ENCODE peak calls at places on chromosomes 12 and 14, in seven cellular contexts. One of them, this sample, is unnamed.

GRCh38 chr12:106108187-106108816 is 30.5 kb downstream of the NUAK1 start:
- DNase-seq in fibroblast of mammary gland: no peak
- DNase-seq in dorsolateral prefrontal cortex: no peak
- DNase-seq in H7: peak; percentile 47
- DNase-seq in IMR-90: peak; percentile 65
- DNase-seq in lower leg skin: no peak
- DNase-seq in body of pancreas: no peak
- DNase-seq in this sample: peak; percentile 72

GRCh38 chr12:6647083-6647604 is at the start of gene ACRBP:
- DNase-seq in fibroblast of mammary gland: peak; percentile 60
- DNase-seq in dorsolateral prefrontal cortex: peak; percentile 40
- DNase-seq in H7: peak; percentile 97
- DNase-seq in IMR-90: peak; percentile 14
- DNase-seq in lower leg skin: peak; percentile 68
- DNase-seq in body of pancreas: peak; percentile 90
- DNase-seq in this sample: peak; percentile 78

GRCh38 chr14:103710771-103711392 is 4.4 kb downstream of the XRCC3 start:
- DNase-seq in fibroblast of mammary gland: no peak
- DNase-seq in dorsolateral prefrontal cortex: no peak
- DNase-seq in H7: peak; percentile 69
- DNase-seq in IMR-90: no peak
- DNase-seq in lower leg skin: no peak
- DNase-seq in body of pancreas: no peak
- DNase-seq in this sample: no peak

GRCh38 chr12:110619534-110619953 is 5.6 kb downstream of the TCTN1 start:
- DNase-seq in fibroblast of mammary gland: peak; percentile 28
- DNase-seq in dorsolateral prefrontal cortex: no peak
- DNase-seq in H7: no peak
- DNase-seq in IMR-90: peak; percentile 29
- DNase-seq in lower leg skin: no peak
- DNase-seq in body of pancreas: no peak
- DNase-seq in this sample: peak; percentile 57

GRCh38 chr12:1662761-1663439 is 28.0 kb upstream of the ADIPOR2 start:
- DNase-seq in fibroblast of mammary gland: peak; percentile 28
- DNase-seq in dorsolateral prefrontal cortex: no peak
- DNase-seq in H7: peak; percentile 92
- DNase-seq in IMR-90: no peak
- DNase-seq in lower leg skin: no peak
- DNase-seq in body of pancreas: peak; percentile 87
- DNase-seq in this sample: peak; percentile 49

GRCh38 chr14:64707661-64708060 is 3.4 kb downstream of the PLEKHG3 start:
- DNase-seq in fibroblast of mammary gland: peak; percentile 85
- DNase-seq in dorsolateral prefrontal cortex: no peak
- DNase-seq in H7: peak; percentile 20
- DNase-seq in IMR-90: peak; percentile 85
- DNase-seq in lower leg skin: no peak
- DNase-seq in body of pancreas: no peak
- DNase-seq in this sample: peak; percentile 91

GRCh38 chr14:87667661-87668060 is 325.3 kb downstream of the GALC start:
- DNase-seq in fibroblast of mammary gland: no peak
- DNase-seq in dorsolateral prefrontal cortex: no peak
- DNase-seq in H7: no peak
- DNase-seq in IMR-90: no peak
- DNase-seq in lower leg skin: no peak
- DNase-seq in body of pancreas: no peak
- DNase-seq in this sample: no peak

GRCh38 chr14:95533822-95534221 is 1.0 kb upstream of the GLRX5 start:
- DNase-seq in fibroblast of mammary gland: no peak
- DNase-seq in dorsolateral prefrontal cortex: no peak
- DNase-seq in H7: no peak
- DNase-seq in IMR-90: no peak
- DNase-seq in lower leg skin: no peak
- DNase-seq in body of pancreas: no peak
- DNase-seq in this sample: peak; percentile 58

GRCh38 chr12:49014547-49014946 is 4.0 kb downstream of the PRKAG1 start:
- DNase-seq in fibroblast of mammary gland: peak; percentile 56
- DNase-seq in dorsolateral prefrontal cortex: no peak
- DNase-seq in H7: no peak
- DNase-seq in IMR-90: peak; percentile 55
- DNase-seq in lower leg skin: no peak
- DNase-seq in body of pancreas: no peak
- DNase-seq in this sample: peak; percentile 61

GRCh38 chr14:99036594-99037293 is 235.3 kb downstream of the BCL11B start:
- DNase-seq in fibroblast of mammary gland: no peak
- DNase-seq in dorsolateral prefrontal cortex: no peak
- DNase-seq in H7: no peak
- DNase-seq in IMR-90: no peak
- DNase-seq in lower leg skin: peak; percentile 42
- DNase-seq in body of pancreas: no peak
- DNase-seq in this sample: no peak

GRCh38 chr14:69153848-69154208 is 909 bp upstream of the DCAF5 start:
- DNase-seq in fibroblast of mammary gland: peak; percentile 37
- DNase-seq in dorsolateral prefrontal cortex: no peak
- DNase-seq in H7: no peak
- DNase-seq in IMR-90: no peak
- DNase-seq in lower leg skin: no peak
- DNase-seq in body of pancreas: peak; percentile 50
- DNase-seq in this sample: peak; percentile 71

GRCh38 chr12:71958457-71958856 is 19.8 kb downstream of the TPH2 start:
- DNase-seq in fibroblast of mammary gland: no peak
- DNase-seq in dorsolateral prefrontal cortex: no peak
- DNase-seq in H7: no peak
- DNase-seq in IMR-90: peak; percentile 84
- DNase-seq in lower leg skin: no peak
- DNase-seq in body of pancreas: no peak
- DNase-seq in this sample: peak; percentile 14

GRCh38 chr12:80837342-80837978 is 100.3 kb downstream of the LIN7A start:
- DNase-seq in fibroblast of mammary gland: peak; percentile 78
- DNase-seq in dorsolateral prefrontal cortex: peak; percentile 55
- DNase-seq in H7: peak; percentile 31
- DNase-seq in IMR-90: peak; percentile 76
- DNase-seq in lower leg skin: no peak
- DNase-seq in body of pancreas: peak; percentile 42
- DNase-seq in this sample: peak; percentile 77

GRCh38 chr14:55129086-55129427 is at the start of gene LGALS3:
- DNase-seq in fibroblast of mammary gland: peak; percentile 53
- DNase-seq in dorsolateral prefrontal cortex: no peak
- DNase-seq in H7: peak; percentile 94
- DNase-seq in IMR-90: peak; percentile 51
- DNase-seq in lower leg skin: peak; percentile 71
- DNase-seq in body of pancreas: peak; percentile 84
- DNase-seq in this sample: peak; percentile 88

GRCh38 chr12:12070674-12071661 is at the start of gene BCL2L14:
- DNase-seq in fibroblast of mammary gland: no peak
- DNase-seq in dorsolateral prefrontal cortex: no peak
- DNase-seq in H7: peak; percentile 49
- DNase-seq in IMR-90: no peak
- DNase-seq in lower leg skin: no peak
- DNase-seq in body of pancreas: peak; percentile 47
- DNase-seq in this sample: peak; percentile 12

GRCh38 chr14:72582582-72582981 is 311.3 kb downstream of the DPF3 start:
- DNase-seq in fibroblast of mammary gland: peak; percentile 21
- DNase-seq in dorsolateral prefrontal cortex: no peak
- DNase-seq in H7: no peak
- DNase-seq in IMR-90: no peak
- DNase-seq in lower leg skin: no peak
- DNase-seq in body of pancreas: no peak
- DNase-seq in this sample: no peak

GRCh38 chr12:109134186-109134917 is 18.0 kb downstream of the ACACB start:
- DNase-seq in fibroblast of mammary gland: peak; percentile 70
- DNase-seq in dorsolateral prefrontal cortex: no peak
- DNase-seq in H7: peak; percentile 90
- DNase-seq in IMR-90: no peak
- DNase-seq in lower leg skin: no peak
- DNase-seq in body of pancreas: peak; percentile 60
- DNase-seq in this sample: peak; percentile 56

GRCh38 chr14:83706555-83706954 is 1823.4 kb upstream of the FLRT2 start:
- DNase-seq in fibroblast of mammary gland: no peak
- DNase-seq in dorsolateral prefrontal cortex: no peak
- DNase-seq in H7: peak; percentile 5
- DNase-seq in IMR-90: peak; percentile 6
- DNase-seq in lower leg skin: no peak
- DNase-seq in body of pancreas: peak; percentile 5
- DNase-seq in this sample: no peak

GRCh38 chr12:3421599-3421998 is 69.4 kb upstream of the PRMT8 start:
- DNase-seq in fibroblast of mammary gland: no peak
- DNase-seq in dorsolateral prefrontal cortex: no peak
- DNase-seq in H7: peak; percentile 54
- DNase-seq in IMR-90: no peak
- DNase-seq in lower leg skin: no peak
- DNase-seq in body of pancreas: no peak
- DNase-seq in this sample: no peak

GRCh38 chr12:34299802-34300193 is 277.5 kb downstream of the ALG10 start:
- DNase-seq in fibroblast of mammary gland: no peak
- DNase-seq in dorsolateral prefrontal cortex: no peak
- DNase-seq in H7: no peak
- DNase-seq in IMR-90: no peak
- DNase-seq in lower leg skin: no peak
- DNase-seq in body of pancreas: no peak
- DNase-seq in this sample: no peak

GRCh38 chr14:72647782-72648181 is 246.1 kb downstream of the DPF3 start:
- DNase-seq in fibroblast of mammary gland: no peak
- DNase-seq in dorsolateral prefrontal cortex: no peak
- DNase-seq in H7: no peak
- DNase-seq in IMR-90: no peak
- DNase-seq in lower leg skin: no peak
- DNase-seq in body of pancreas: no peak
- DNase-seq in this sample: no peak

GRCh38 chr14:53655080-53655785 is 301.4 kb downstream of the BMP4 start:
- DNase-seq in fibroblast of mammary gland: no peak
- DNase-seq in dorsolateral prefrontal cortex: no peak
- DNase-seq in H7: no peak
- DNase-seq in IMR-90: no peak
- DNase-seq in lower leg skin: no peak
- DNase-seq in body of pancreas: no peak
- DNase-seq in this sample: no peak

GRCh38 chr12:65084579-65084978 is 36.5 kb downstream of the WIF1 start:
- DNase-seq in fibroblast of mammary gland: no peak
- DNase-seq in dorsolateral prefrontal cortex: no peak
- DNase-seq in H7: no peak
- DNase-seq in IMR-90: no peak
- DNase-seq in lower leg skin: no peak
- DNase-seq in body of pancreas: no peak
- DNase-seq in this sample: no peak

GRCh38 chr12:75483411-75483810 is 2.9 kb downstream of the GLIPR1 start:
- DNase-seq in fibroblast of mammary gland: peak; percentile 45
- DNase-seq in dorsolateral prefrontal cortex: no peak
- DNase-seq in H7: no peak
- DNase-seq in IMR-90: no peak
- DNase-seq in lower leg skin: no peak
- DNase-seq in body of pancreas: no peak
- DNase-seq in this sample: peak; percentile 33

GRCh38 chr12:91274886-91275285 is 92.3 kb upstream of the DCN start:
- DNase-seq in fibroblast of mammary gland: peak; percentile 61
- DNase-seq in dorsolateral prefrontal cortex: no peak
- DNase-seq in H7: no peak
- DNase-seq in IMR-90: peak; percentile 84
- DNase-seq in lower leg skin: no peak
- DNase-seq in body of pancreas: peak; percentile 47
- DNase-seq in this sample: peak; percentile 20

GRCh38 chr14:77133718-77134338 is 7.8 kb downstream of the ZDHHC22 start:
- DNase-seq in fibroblast of mammary gland: peak; percentile 58
- DNase-seq in dorsolateral prefrontal cortex: no peak
- DNase-seq in H7: peak; percentile 92
- DNase-seq in IMR-90: peak; percentile 61
- DNase-seq in lower leg skin: no peak
- DNase-seq in body of pancreas: peak; percentile 66
- DNase-seq in this sample: peak; percentile 67

GRCh38 chr14:32059702-32060101 is 17.4 kb upstream of the ARHGAP5 start:
- DNase-seq in fibroblast of mammary gland: no peak
- DNase-seq in dorsolateral prefrontal cortex: no peak
- DNase-seq in H7: no peak
- DNase-seq in IMR-90: no peak
- DNase-seq in lower leg skin: no peak
- DNase-seq in body of pancreas: no peak
- DNase-seq in this sample: no peak
- H3K4me3 ChIP-seq in fibroblast of mammary gland: no peak overlapping the region
- H3K4me3 ChIP-seq in dorsolateral prefrontal cortex: no peak overlapping the region
- H3K4me3 ChIP-seq in H7: no peak overlapping the region
- H3K4me3 ChIP-seq in IMR-90: no peak overlapping the region
- H3K4me3 ChIP-seq in lower leg skin: no peak overlapping the region
- H3K4me3 ChIP-seq in body of pancreas: no peak overlapping the region
- H3K4me3 ChIP-seq in this sample: no peak overlapping the region

GRCh38 chr12:45986646-45987338 is 3.6 kb downstream of the SCAF11 start:
- DNase-seq in fibroblast of mammary gland: no peak
- DNase-seq in dorsolateral prefrontal cortex: no peak
- DNase-seq in H7: no peak
- DNase-seq in IMR-90: no peak
- DNase-seq in lower leg skin: no peak
- DNase-seq in body of pancreas: no peak
- DNase-seq in this sample: peak; percentile 35

GRCh38 chr12:45989277-45989856 is 1.0 kb downstream of the SCAF11 start:
- DNase-seq in fibroblast of mammary gland: peak; percentile 48
- DNase-seq in dorsolateral prefrontal cortex: peak; percentile 70
- DNase-seq in H7: no peak
- DNase-seq in IMR-90: peak; percentile 26
- DNase-seq in lower leg skin: no peak
- DNase-seq in body of pancreas: no peak
- DNase-seq in this sample: peak; percentile 75

GRCh38 chr12:45987339-45987726 is 3.0 kb downstream of the SCAF11 start:
- DNase-seq in fibroblast of mammary gland: no peak
- DNase-seq in dorsolateral prefrontal cortex: no peak
- DNase-seq in H7: no peak
- DNase-seq in IMR-90: no peak
- DNase-seq in lower leg skin: no peak
- DNase-seq in body of pancreas: no peak
- DNase-seq in this sample: no peak

GRCh38 chr12:45989857-45990467 is 412 bp downstream of the SCAF11 start:
- DNase-seq in fibroblast of mammary gland: no peak
- DNase-seq in dorsolateral prefrontal cortex: no peak
- DNase-seq in H7: no peak
- DNase-seq in IMR-90: peak; percentile 47
- DNase-seq in lower leg skin: peak; percentile 61
- DNase-seq in body of pancreas: peak; percentile 73
- DNase-seq in this sample: peak; percentile 78

GRCh38 chr12:45988259-45988658 is 2.1 kb downstream of the SCAF11 start:
- DNase-seq in fibroblast of mammary gland: peak; percentile 89
- DNase-seq in dorsolateral prefrontal cortex: no peak
- DNase-seq in H7: no peak
- DNase-seq in IMR-90: peak; percentile 82
- DNase-seq in lower leg skin: no peak
- DNase-seq in body of pancreas: no peak
- DNase-seq in this sample: peak; percentile 86
- H3K4me3 ChIP-seq in fibroblast of mammary gland: peak overlapping the region; percentile 88
- H3K4me3 ChIP-seq in dorsolateral prefrontal cortex: peak overlapping the region; percentile 92
- H3K4me3 ChIP-seq in H7: no peak overlapping the region
- H3K4me3 ChIP-seq in IMR-90: no peak overlapping the region
- H3K4me3 ChIP-seq in lower leg skin: no peak overlapping the region
- H3K4me3 ChIP-seq in body of pancreas: no peak overlapping the region
- H3K4me3 ChIP-seq in this sample: peak overlapping the region; percentile 80

GRCh38 chr12:95446511-95446910 is 27.4 kb upstream of the METAP2 start:
- DNase-seq in fibroblast of mammary gland: peak; percentile 47
- DNase-seq in dorsolateral prefrontal cortex: no peak
- DNase-seq in H7: peak; percentile 86
- DNase-seq in IMR-90: peak; percentile 7
- DNase-seq in lower leg skin: no peak
- DNase-seq in body of pancreas: peak; percentile 38
- DNase-seq in this sample: no peak
- H3K4me3 ChIP-seq in fibroblast of mammary gland: no peak overlapping the region
- H3K4me3 ChIP-seq in dorsolateral prefrontal cortex: peak overlapping the region; percentile 32
- H3K4me3 ChIP-seq in H7: peak overlapping the region; percentile 25
- H3K4me3 ChIP-seq in IMR-90: no peak overlapping the region
- H3K4me3 ChIP-seq in lower leg skin: no peak overlapping the region
- H3K4me3 ChIP-seq in body of pancreas: no peak overlapping the region
- H3K4me3 ChIP-seq in this sample: no peak overlapping the region

GRCh38 chr12:32369202-32369601 is 30.2 kb upstream of the FGD4 start:
- DNase-seq in fibroblast of mammary gland: no peak
- DNase-seq in dorsolateral prefrontal cortex: no peak
- DNase-seq in H7: no peak
- DNase-seq in IMR-90: no peak
- DNase-seq in lower leg skin: no peak
- DNase-seq in body of pancreas: no peak
- DNase-seq in this sample: no peak
- H3K4me3 ChIP-seq in fibroblast of mammary gland: no peak overlapping the region
- H3K4me3 ChIP-seq in dorsolateral prefrontal cortex: no peak overlapping the region
- H3K4me3 ChIP-seq in H7: no peak overlapping the region
- H3K4me3 ChIP-seq in IMR-90: no peak overlapping the region
- H3K4me3 ChIP-seq in lower leg skin: no peak overlapping the region
- H3K4me3 ChIP-seq in body of pancreas: no peak overlapping the region
- H3K4me3 ChIP-seq in this sample: no peak overlapping the region